ENCODE peak calls at places on chromosome 14, in seven cellular contexts. F is BE2C, L is NCI-H510A treated with DMSO at 0.1 percent for 48 hours, V is OCI-LY7, M is HuH-7, T is caudate nucleus, G is neural progenitor cell. Q is an unnamed sample.

GRCh38 chr14:105041841-105042765 is 21.2 kb upstream of the CDCA4 start:
- DNase-seq in T (no peak), G (no peak), L (no peak), F (no peak), V (no peak), M (peak; percentile 5), Q (no peak)

GRCh38 chr14:91374287-91374880 is 43.2 kb downstream of the CCDC88C start:
- DNase-seq in G (peak; percentile 53), M (no peak), L (peak; percentile 80), V (peak; percentile 47), F (no peak), T (no peak), Q (no peak)

GRCh38 chr14:24241829-24242443 is 487 bp downstream of the TINF2 start:
- DNase-seq in V (peak; percentile 96), L (peak; percentile 97), T (peak; percentile 94), M (peak; percentile 95), F (peak; percentile 97), G (peak; percentile 98), Q (peak; percentile 96)

GRCh38 chr14:99537399-99537798 is 56.2 kb downstream of the CCNK start:
- DNase-seq in V (no peak), T (no peak), L (no peak), M (no peak), G (peak; percentile 43), F (no peak), Q (no peak)

GRCh38 chr14:34051966-34052657 is 101.2 kb upstream of the EGLN3 start:
- DNase-seq in G (no peak), V (no peak), M (peak; percentile 15), L (no peak), F (no peak), T (no peak), Q (no peak)

GRCh38 chr14:29601559-29602109 is 326.0 kb downstream of the PRKD1 start:
- DNase-seq in G (no peak), L (no peak), M (peak; percentile 6), V (no peak), T (no peak), F (no peak), Q (no peak)

GRCh38 chr14:57057803-57058202 is 210.9 kb downstream of the EXOC5 start:
- DNase-seq in T (no peak), F (no peak), G (no peak), V (no peak), L (peak; percentile 88), M (no peak), Q (peak; percentile 75)

GRCh38 chr14:39005044-39005736 is 97.8 kb downstream of the SEC23A start:
- DNase-seq in G (no peak), F (no peak), L (no peak), T (no peak), M (no peak), V (no peak), Q (no peak)

GRCh38 chr14:98182385-98183055 is 1089.5 kb downstream of the BCL11B start:
- DNase-seq in F (no peak), T (no peak), V (no peak), M (no peak), G (no peak), L (no peak), Q (no peak)

GRCh38 chr14:104494483-104494882 is 85.1 kb upstream of the C14orf180 start:
- DNase-seq in V (no peak), L (no peak), G (no peak), M (no peak), F (no peak), T (no peak), Q (no peak)

GRCh38 chr14:35134329-35135123 is 12.2 kb downstream of the PRORP start:
- DNase-seq in G (no peak), T (no peak), L (no peak), M (no peak), V (no peak), F (no peak), Q (no peak)

GRCh38 chr14:105919458-105920150 is 393.2 kb downstream of the TMEM121 start:
- DNase-seq in M (no peak), T (no peak), F (no peak), V (no peak), L (no peak), G (no peak), Q (peak; percentile 37)

GRCh38 chr14:95248422-95248821 is 71.3 kb downstream of the CLMN start:
- DNase-seq in L (no peak), M (no peak), V (no peak), F (no peak), T (no peak), G (no peak), Q (no peak)

GRCh38 chr14:33062881-33063280 is 124.2 kb downstream of the NPAS3 start:
- DNase-seq in V (no peak), L (no peak), F (no peak), T (no peak), G (no peak), M (no peak), Q (no peak)

GRCh38 chr14:99728981-99729451 is 44.9 kb downstream of the CYP46A1 start:
- DNase-seq in V (no peak), T (no peak), F (no peak), M (no peak), G (peak; percentile 1), L (no peak), Q (peak; percentile 6)

GRCh38 chr14:71812693-71813092 is 119.5 kb upstream of the RGS6 start:
- DNase-seq in G (no peak), L (no peak), M (no peak), F (no peak), T (no peak), V (no peak), Q (no peak)

GRCh38 chr14:24481622-24482324 is 26.3 kb downstream of the CMA1 start:
- DNase-seq in F (peak; percentile 65), T (no peak), L (peak; percentile 9), V (peak; percentile 32), G (peak; percentile 82), M (peak; percentile 93), Q (no peak)

GRCh38 chr14:30243805-30244204 is 315.2 kb upstream of the G2E3 start:
- DNase-seq in T (no peak), G (no peak), F (no peak), V (no peak), L (no peak), M (no peak), Q (no peak)

GRCh38 chr14:65927871-65928270 is 515.3 kb downstream of the FUT8 start:
- DNase-seq in G (peak; percentile 34), T (no peak), L (peak; percentile 64), V (no peak), M (no peak), F (no peak), Q (peak; percentile 22)

GRCh38 chr14:52031781-52032180 is 37.1 kb downstream of the NID2 start:
- DNase-seq in L (no peak), F (no peak), G (no peak), V (no peak), T (no peak), M (no peak), Q (no peak)

GRCh38 chr14:24056800-24057184 is 5.0 kb downstream of the CARMIL3 start:
- DNase-seq in V (no peak), F (no peak), G (no peak), M (no peak), T (no peak), L (no peak), Q (peak; percentile 82)

GRCh38 chr14:92391746-92392145 is 68.8 kb downstream of the SLC24A4 start:
- DNase-seq in M (no peak), V (no peak), L (no peak), G (no peak), F (no peak), T (no peak), Q (no peak)

GRCh38 chr14:94112513-94113060 is 2.1 kb downstream of the IFI27 start:
- DNase-seq in L (no peak), F (no peak), G (no peak), M (no peak), V (no peak), T (no peak), Q (no peak)

GRCh38 chr14:92409069-92409468 is 86.1 kb downstream of the SLC24A4 start:
- DNase-seq in V (no peak), G (no peak), L (no peak), F (no peak), T (no peak), M (no peak), Q (no peak)

GRCh38 chr14:53570411-53571387 is 385.9 kb downstream of the BMP4 start:
- DNase-seq in T (no peak), V (no peak), M (no peak), F (no peak), L (no peak), G (no peak), Q (no peak)

GRCh38 chr14:76718306-76719075 is 42.8 kb upstream of the VASH1 start:
- DNase-seq in G (no peak), V (no peak), F (no peak), L (no peak), T (no peak), M (no peak), Q (no peak)

GRCh38 chr14:55734731-55735130 is 154.7 kb downstream of the KTN1 start:
- DNase-seq in M (no peak), F (no peak), T (no peak), L (no peak), G (no peak), V (no peak), Q (no peak)

GRCh38 chr14:36942522-36943245 is 229.7 kb downstream of the SLC25A21 start:
- DNase-seq in L (no peak), V (no peak), F (no peak), G (no peak), M (no peak), T (no peak), Q (no peak)

GRCh38 chr14:63269561-63270225 is 49.0 kb downstream of the GPHB5 start:
- DNase-seq in V (no peak), M (no peak), L (no peak), F (no peak), G (no peak), T (no peak), Q (no peak)

GRCh38 chr14:106737025-106737424 is 1210.6 kb downstream of the TMEM121 start:
- DNase-seq in V (no peak), F (no peak), M (no peak), G (no peak), L (no peak), T (no peak), Q (no peak)

GRCh38 chr14:73368621-73369020 is 89.7 kb downstream of the NUMB start:
- DNase-seq in T (no peak), L (no peak), V (no peak), F (no peak), M (no peak), G (no peak), Q (no peak)

GRCh38 chr14:36657409-36658090 is 4.1 kb upstream of the PAX9 start:
- DNase-seq in G (peak; percentile 72), T (no peak), L (no peak), F (no peak), M (no peak), V (no peak), Q (peak; percentile 26)

GRCh38 chr14:94213021-94213420 is 38.9 kb downstream of the PPP4R4 start:
- DNase-seq in V (no peak), L (no peak), T (no peak), G (no peak), M (no peak), F (no peak), Q (no peak)

Q was measured in right lobe of liver.